ENCODE peak calls at places on chromosomes 6 and 20, in five cellular contexts. P is cardiac muscle cell, B is RWPE1, W is SJSA1, E is hepatocyte. X is an unnamed sample.
A peak's percentile ranks its signal among the peaks of the same experiment; 100 is the strongest.

GRCh38 chr6:115396112-115396906 is 664.4 kb downstream of the FRK start:
- DNase-seq in E (no peak), P (no peak), B (no peak), W (no peak), X (no peak)

GRCh38 chr6:129940454-129941195 is 77.8 kb upstream of the L3MBTL3 start:
- DNase-seq in B (no peak), W (no peak), E (no peak), P (no peak), X (no peak)

GRCh38 chr20:36544134-36545018 is 3.1 kb downstream of the MYL9 start:
- DNase-seq in E (no peak), B (peak; percentile 71), P (peak; percentile 62), W (peak; percentile 63), X (peak; percentile 82)

GRCh38 chr6:86477510-86478166 is 459.7 kb upstream of the HTR1E start:
- DNase-seq in W (no peak), E (peak; percentile 64), B (no peak), P (no peak), X (no peak)

GRCh38 chr20:63699466-63700198 is 3.2 kb downstream of the TNFRSF6B start:
- DNase-seq in B (no peak), E (no peak), W (no peak), P (no peak), X (peak; percentile 32)

GRCh38 chr20:10314198-10314597 is 95.6 kb downstream of the SNAP25 start:
- DNase-seq in E (no peak), W (no peak), P (peak; percentile 83), B (no peak), X (no peak)

GRCh38 chr20:1876975-1877603 is 18.1 kb upstream of the SIRPA start:
- DNase-seq in E (peak; percentile 73), B (peak; percentile 78), P (no peak), W (no peak), X (no peak)

GRCh38 chr6:133894795-133895401 is 6.0 kb downstream of the TCF21 start:
- DNase-seq in E (peak; percentile 76), P (peak; percentile 92), W (no peak), B (no peak), X (peak; percentile 69)

GRCh38 chr6:63598001-63598250 is 25.6 kb downstream of the LOC128125822 start:
- DNase-seq in B (no peak), E (no peak), W (no peak), P (no peak), X (no peak)

GRCh38 chr6:133646021-133646682 is 242.8 kb upstream of the TCF21 start:
- DNase-seq in W (peak; percentile 73), E (no peak), P (peak; percentile 62), B (peak; percentile 25), X (no peak)

GRCh38 chr20:20864346-20865096 is 152.1 kb upstream of the RALGAPA2 start:
- DNase-seq in W (no peak), P (peak; percentile 6), E (peak; percentile 46), B (peak; percentile 43), X (no peak)

GRCh38 chr6:53168516-53169257 is 20.0 kb upstream of the GCM1 start:
- DNase-seq in P (peak; percentile 64), W (no peak), E (no peak), B (peak; percentile 20), X (no peak)

GRCh38 chr6:18242062-18242851 is 22.1 kb downstream of the DEK start:
- DNase-seq in W (peak; percentile 75), E (peak; percentile 50), P (peak; percentile 81), B (peak; percentile 62), X (no peak)

GRCh38 chr20:39269031-39269461 is 306.9 kb downstream of the DHX35 start:
- DNase-seq in P (peak; percentile 34), W (peak; percentile 47), E (peak; percentile 73), B (peak; percentile 66), X (peak; percentile 53)

GRCh38 chr6:81863123-81863522 is 110.6 kb upstream of the TENT5A start:
- DNase-seq in W (no peak), B (no peak), P (no peak), E (no peak), X (no peak)

GRCh38 chr20:40741507-40742106 is 52.6 kb upstream of the MAFB start:
- DNase-seq in E (peak; percentile 53), P (peak; percentile 66), W (no peak), B (peak; percentile 67), X (no peak)

GRCh38 chr20:46350201-46350985 is 42.1 kb upstream of the CDH22 start:
- DNase-seq in B (no peak), P (peak; percentile 87), E (peak; percentile 76), W (peak; percentile 84), X (no peak)

GRCh38 chr6:152004896-152005295 is 197.4 kb downstream of the ESR1 start:
- DNase-seq in E (no peak), B (no peak), W (no peak), P (no peak), X (no peak)

GRCh38 chr6:88748141-88748540 is 215.3 kb downstream of the RNGTT start:
- DNase-seq in W (no peak), E (no peak), B (no peak), P (peak; percentile 43), X (no peak)

GRCh38 chr6:54993948-54994347 is 147.4 kb downstream of the FAM83B start:
- DNase-seq in E (no peak), B (no peak), W (no peak), P (no peak), X (no peak)

DNA sequence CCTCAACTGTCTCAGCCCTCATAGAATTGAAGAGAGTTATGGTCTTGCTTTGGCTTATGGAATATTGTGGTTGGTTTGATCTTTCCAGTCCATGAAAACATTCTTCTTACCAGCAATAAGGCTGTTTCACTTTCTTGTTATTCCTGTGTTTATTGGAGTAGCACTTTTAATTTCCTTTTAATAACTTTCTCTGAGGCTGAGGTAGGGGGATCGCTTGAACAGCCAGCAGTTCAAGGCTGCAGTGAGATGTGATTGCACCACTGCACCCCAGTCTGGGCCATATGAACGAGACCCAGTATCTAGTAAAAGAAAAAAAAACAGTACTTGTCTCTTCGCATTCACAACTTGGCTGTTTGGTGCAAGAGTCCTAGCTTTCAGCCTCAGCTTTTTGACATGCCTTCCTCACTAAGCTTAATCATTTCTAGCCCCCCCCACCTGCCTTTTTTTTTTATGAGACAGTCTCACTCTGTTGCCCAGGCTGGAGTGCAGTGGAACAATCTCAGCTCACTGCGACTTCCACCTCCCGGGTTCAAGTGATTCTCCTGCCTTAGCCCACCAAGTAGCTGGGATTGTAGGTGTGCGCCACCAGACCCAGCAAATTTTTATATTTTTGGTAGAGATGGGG is 70.5 kb downstream of the NCOA3 start:
- DNase-seq in B (no peak), P (no peak), W (no peak), E (no peak), X (no peak)
- H3K27ac ChIP-seq in B (no peak overlapping the region), P (no peak overlapping the region), W (no peak overlapping the region), E (no peak overlapping the region), X (no peak overlapping the region)

DNA sequence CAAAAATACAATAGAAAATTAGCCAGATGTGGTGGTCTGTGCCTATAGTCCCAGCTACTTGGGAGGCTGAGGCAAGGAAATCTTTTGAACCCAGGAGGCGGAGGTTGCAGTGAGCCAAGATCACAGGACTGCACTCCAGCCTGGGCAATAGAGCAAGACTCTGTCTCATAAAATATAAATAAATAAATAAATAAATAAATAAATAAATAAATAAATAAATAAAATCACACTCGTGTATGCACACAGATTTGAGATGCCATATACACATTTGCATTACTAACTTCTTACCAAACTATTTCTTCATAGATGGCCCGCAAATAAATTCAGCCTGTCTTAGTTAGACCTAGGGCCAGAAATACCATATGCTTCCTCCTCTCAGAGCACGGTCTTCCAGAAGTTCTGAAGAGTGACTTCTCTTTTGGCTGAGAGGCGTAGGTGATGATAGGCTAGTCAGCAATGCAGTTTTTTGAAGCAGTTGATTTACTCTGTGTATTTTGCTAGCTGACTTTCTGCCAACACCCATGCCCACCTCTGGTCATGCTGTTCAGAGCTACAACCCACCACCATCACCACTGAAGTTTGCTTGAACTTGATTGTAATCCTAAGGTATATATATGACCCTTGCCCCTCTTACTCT is 150.1 kb downstream of the SASH1 start:
- DNase-seq in W (no peak), B (no peak), E (no peak), P (no peak), X (no peak)
- H3K27ac ChIP-seq in W (no peak overlapping the region), B (no peak overlapping the region), E (no peak overlapping the region), P (no peak overlapping the region), X (peak overlapping the region; percentile 64)

GRCh38 chr6:2960935-2961334 is 10.4 kb downstream of the SERPINB6 start:
- DNase-seq in W (no peak), E (no peak), B (no peak), P (no peak), X (no peak)
- H3K27ac ChIP-seq in W (peak overlapping the region; percentile 18), E (peak overlapping the region; percentile 73), B (no peak overlapping the region), P (no peak overlapping the region), X (no peak overlapping the region)

DNA sequence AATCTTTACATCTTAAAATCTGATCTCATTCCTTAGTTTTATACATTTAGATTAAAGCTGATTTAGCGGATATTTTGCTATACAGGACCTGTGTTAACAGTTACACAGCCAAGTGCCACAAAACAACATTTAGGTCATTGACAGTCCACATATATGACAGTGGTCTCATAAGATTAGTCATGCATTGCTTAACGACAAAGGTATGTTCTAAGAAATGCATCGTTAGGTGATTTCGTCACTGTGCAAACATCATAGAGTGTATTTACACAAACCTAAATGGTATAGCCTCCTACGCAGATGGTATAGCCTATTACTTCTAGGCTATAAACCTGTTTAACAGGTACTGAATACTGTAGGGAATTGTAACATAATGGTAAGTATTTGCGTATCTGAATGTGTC is 21.6 kb downstream of the ADGRG6 start:
- DNase-seq in W (no peak), B (peak; percentile 33), P (no peak), E (peak; percentile 81), X (no peak)
- H3K27ac ChIP-seq in W (no peak overlapping the region), B (no peak overlapping the region), P (no peak overlapping the region), E (peak overlapping the region; percentile 82), X (no peak overlapping the region)

GRCh38 chr6:56669041-56669440 is 26.4 kb upstream of the DST start:
- DNase-seq in B (no peak), P (no peak), E (no peak), W (no peak), X (no peak)

GRCh38 chr6:56669585-56669984 is 26.9 kb upstream of the DST start:
- DNase-seq in B (no peak), P (no peak), W (no peak), E (no peak), X (no peak)

GRCh38 chr6:56668158-56668557 is 25.5 kb upstream of the DST start:
- DNase-seq in B (no peak), E (no peak), W (no peak), P (no peak), X (no peak)

GRCh38 chr6:56671651-56672461 is 29.2 kb upstream of the DST start:
- DNase-seq in B (no peak), E (peak; percentile 48), W (no peak), P (peak; percentile 22), X (no peak)

DNA sequence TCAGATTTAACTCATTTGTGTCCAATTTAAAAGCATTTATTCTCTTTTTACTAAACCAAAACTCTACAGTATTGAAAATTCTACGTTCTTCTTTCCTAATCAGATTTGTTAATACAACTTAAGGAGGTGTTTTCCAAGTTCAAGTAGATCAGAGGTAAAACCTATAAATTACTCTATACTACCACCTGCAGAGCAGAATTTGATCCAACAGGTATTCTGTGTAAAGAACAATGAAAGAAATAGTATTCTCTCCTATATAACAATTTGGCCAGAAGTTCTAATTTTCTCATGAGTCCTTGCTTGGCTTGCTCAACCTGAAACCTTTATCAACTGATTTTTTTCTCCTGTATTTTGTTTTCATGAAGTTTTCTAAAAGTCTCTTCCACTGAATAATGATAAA is 28.5 kb upstream of the DST start:
- DNase-seq in B (no peak), P (no peak), E (no peak), W (no peak), X (no peak)
- H3K27ac ChIP-seq in B (no peak overlapping the region), P (no peak overlapping the region), E (peak overlapping the region; percentile 88), W (no peak overlapping the region), X (peak overlapping the region; percentile 64)

X was measured in heart left ventricle.